ENCODE peak calls at places on chromosome 7, in five cellular contexts. Y is activated T-cell treated with anti-CD3 and anti-CD28 coated beads for 1 hour, O is kidney tubule cell, U is type B pancreatic cell, F is endodermal cell. W is an unnamed sample.

GRCh38 chr7:90320801-90321494 is at the start of gene FAM237B:
- DNase-seq in Y (no peak), O (peak), U (peak), F (peak), W (no peak)

GRCh38 chr7:106770191-106770590 is 94.9 kb upstream of the PIK3CG start:
- DNase-seq in Y (no peak), O (peak), U (no peak), F (no peak), W (no peak)

GRCh38 chr7:158824028-158824427 is 5.3 kb downstream of the ESYT2 start:
- DNase-seq in Y (no peak), O (no peak), U (no peak), F (peak), W (peak)

GRCh38 chr7:38317457-38318037 is 44.1 kb upstream of the TARP start:
- DNase-seq in Y (no peak), O (no peak), U (no peak), F (peak), W (no peak)

GRCh38 chr7:149856-150636 is 42.3 kb upstream of the FAM20C start:
- DNase-seq in Y (peak), O (peak), U (peak), F (peak), W (no peak)

GRCh38 chr7:117755136-117755535 is 118.1 kb downstream of the CTTNBP2 start:
- DNase-seq in Y (no peak), O (no peak), U (no peak), F (no peak), W (no peak)

GRCh38 chr7:21902240-21902639 is 43.5 kb downstream of the CDCA7L start:
- DNase-seq in Y (no peak), O (peak), U (no peak), F (no peak), W (no peak)

GRCh38 chr7:47282790-47283496 is 299.0 kb downstream of the TNS3 start:
- DNase-seq in Y (no peak), O (no peak), U (no peak), F (no peak), W (no peak)

GRCh38 chr7:146232604-146233003 is 116.0 kb downstream of the CNTNAP2 start:
- DNase-seq in Y (no peak), O (no peak), U (no peak), F (no peak), W (no peak)

GRCh38 chr7:27647052-27647451 is 15.6 kb downstream of the HIBADH start:
- DNase-seq in Y (no peak), O (peak), U (no peak), F (no peak), W (no peak)

GRCh38 chr7:45980181-45980905 is 59.3 kb upstream of the IGFBP3 start:
- DNase-seq in Y (no peak), O (peak), U (no peak), F (peak), W (no peak)

GRCh38 chr7:107501593-107501992 is 31.7 kb downstream of the GPR22 start:
- DNase-seq in Y (no peak), O (peak), U (no peak), F (peak), W (no peak)

GRCh38 chr7:100516135-100516812 is 22.7 kb upstream of the AGFG2 start:
- DNase-seq in Y (peak), O (peak), U (no peak), F (peak), W (no peak)

GRCh38 chr7:15490261-15490660 is 71.6 kb downstream of the AGMO start:
- DNase-seq in Y (no peak), O (no peak), U (no peak), F (no peak), W (no peak)

GRCh38 chr7:23106801-23107713 is 1.5 kb downstream of the KLHL7 start:
- DNase-seq in Y (no peak), O (peak), U (no peak), F (no peak), W (no peak)

GRCh38 chr7:51009716-51010496 is 227.2 kb upstream of the GRB10 start:
- DNase-seq in Y (no peak), O (peak), U (no peak), F (no peak), W (no peak)

GRCh38 chr7:73341877-73342276 is 13.9 kb downstream of the FKBP6 start:
- DNase-seq in Y (no peak), O (peak), U (no peak), F (no peak), W (no peak)

GRCh38 chr7:12945901-12946300 is 258.5 kb downstream of the ARL4A start:
- DNase-seq in Y (no peak), O (no peak), U (no peak), F (no peak), W (no peak)

GRCh38 chr7:17530249-17530648 is 231.8 kb downstream of the AHR start:
- DNase-seq in Y (no peak), O (no peak), U (no peak), F (no peak), W (no peak)

GRCh38 chr7:81503321-81503720 is 266.5 kb downstream of the HGF start:
- DNase-seq in Y (no peak), O (no peak), U (no peak), F (no peak), W (no peak)

GRCh38 chr7:38893061-38893460 is 15.9 kb downstream of the VPS41 start:
- DNase-seq in Y (no peak), O (peak), U (no peak), F (no peak), W (no peak)

GRCh38 chr7:113606325-113606724 is 312.5 kb downstream of the PPP1R3A start:
- DNase-seq in Y (no peak), O (no peak), U (no peak), F (no peak), W (no peak)

GRCh38 chr7:106916689-106917088 is 51.6 kb downstream of the PIK3CG start:
- DNase-seq in Y (no peak), O (no peak), U (no peak), F (no peak), W (no peak)

GRCh38 chr7:18873674-18874341 is 243.6 kb downstream of the TWIST1 start:
- DNase-seq in Y (no peak), O (no peak), U (no peak), F (peak), W (no peak)

W was measured in KG1.